ENCODE peak calls at places on chromosomes 16 and 17, in eight cellular contexts. S, E, O, D, U, W, V and L are unnamed samples.
A peak's percentile ranks its signal among the peaks of the same experiment; 100 is the strongest.

GRCh38 chr17:47290870-47291241 is 32.9 kb upstream of the EFCAB13 start:
- DNase-seq in S (no peak), E (no peak), O (no peak), D (no peak), U (no peak), W (no peak), V (no peak), L (no peak)

GRCh38 chr17:67648032-67648761 is 69.5 kb upstream of the NOL11 start:
- DNase-seq in S (no peak), E (no peak), O (no peak), D (no peak), U (no peak), W (no peak), V (no peak), L (no peak)

GRCh38 chr16:85798901-85799496 is 345 bp downstream of the EMC8 start:
- DNase-seq in S (peak; percentile 50), E (no peak), O (no peak), D (no peak), U (no peak), W (peak; percentile 34), V (no peak), L (peak; percentile 10)

GRCh38 chr16:80580109-80580832 is 39.5 kb downstream of the DYNLRB2 start:
- DNase-seq in S (no peak), E (peak; percentile 36), O (no peak), D (no peak), U (no peak), W (no peak), V (no peak), L (peak; percentile 23)

GRCh38 chr17:223723-224471 is 42.4 kb upstream of the DOC2B start:
- DNase-seq in S (no peak), E (no peak), O (no peak), D (peak; percentile 16), U (peak; percentile 32), W (no peak), V (no peak), L (no peak)

GRCh38 chr17:50149425-50150353 is 788 bp downstream of the PPP1R9B start:
- DNase-seq in S (peak; percentile 86), E (no peak), O (peak; percentile 70), D (peak; percentile 69), U (peak; percentile 83), W (peak; percentile 76), V (peak; percentile 78), L (peak; percentile 36)

GRCh38 chr16:87236516-87237115 is 80.6 kb downstream of the C16orf95 start:
- DNase-seq in S (no peak), E (no peak), O (peak; percentile 25), D (no peak), U (no peak), W (no peak), V (no peak), L (no peak)

GRCh38 chr16:86789621-86790051 is 211.3 kb downstream of the FOXL1 start:
- DNase-seq in S (no peak), E (no peak), O (no peak), D (no peak), U (no peak), W (no peak), V (no peak), L (no peak)

GRCh38 chr17:32805029-32805976 is 71.6 kb downstream of the MYO1D start:
- DNase-seq in S (no peak), E (no peak), O (no peak), D (no peak), U (no peak), W (no peak), V (no peak), L (peak; percentile 19)

GRCh38 chr17:81025756-81026155 is 9.2 kb upstream of the BAIAP2 start:
- DNase-seq in S (no peak), E (no peak), O (no peak), D (no peak), U (peak; percentile 71), W (no peak), V (no peak), L (no peak)

GRCh38 chr17:4950757-4951204 is at the start of gene ENO3:
- DNase-seq in S (peak; percentile 45), E (no peak), O (no peak), D (peak; percentile 61), U (peak; percentile 77), W (peak; percentile 64), V (peak; percentile 76), L (no peak)

GRCh38 chr16:84036982-84037425 is 5.6 kb downstream of the SLC38A8 start:
- DNase-seq in S (no peak), E (no peak), O (no peak), D (no peak), U (no peak), W (no peak), V (no peak), L (no peak)

GRCh38 chr16:86305440-86305839 is 204.9 kb upstream of the FOXF1 start:
- DNase-seq in S (no peak), E (no peak), O (no peak), D (no peak), U (no peak), W (no peak), V (no peak), L (no peak)

GRCh38 chr16:31664683-31665482 is 137.2 kb downstream of the AHSP start:
- DNase-seq in S (no peak), E (no peak), O (no peak), D (no peak), U (no peak), W (no peak), V (no peak), L (peak; percentile 25)

GRCh38 chr17:43558805-43559160 is 12.6 kb upstream of the ETV4 start:
- DNase-seq in S (no peak), E (no peak), O (no peak), D (no peak), U (no peak), W (no peak), V (no peak), L (no peak)

GRCh38 chr16:19980866-19981265 is 92.8 kb downstream of the GPR139 start:
- DNase-seq in S (peak; percentile 41), E (no peak), O (no peak), D (no peak), U (no peak), W (no peak), V (peak; percentile 25), L (no peak)

GRCh38 chr17:48505788-48506187 is 25.0 kb downstream of the HOXB1 start:
- DNase-seq in S (peak; percentile 65), E (peak; percentile 9), O (no peak), D (no peak), U (no peak), W (no peak), V (peak; percentile 64), L (peak; percentile 75)

DNA sequence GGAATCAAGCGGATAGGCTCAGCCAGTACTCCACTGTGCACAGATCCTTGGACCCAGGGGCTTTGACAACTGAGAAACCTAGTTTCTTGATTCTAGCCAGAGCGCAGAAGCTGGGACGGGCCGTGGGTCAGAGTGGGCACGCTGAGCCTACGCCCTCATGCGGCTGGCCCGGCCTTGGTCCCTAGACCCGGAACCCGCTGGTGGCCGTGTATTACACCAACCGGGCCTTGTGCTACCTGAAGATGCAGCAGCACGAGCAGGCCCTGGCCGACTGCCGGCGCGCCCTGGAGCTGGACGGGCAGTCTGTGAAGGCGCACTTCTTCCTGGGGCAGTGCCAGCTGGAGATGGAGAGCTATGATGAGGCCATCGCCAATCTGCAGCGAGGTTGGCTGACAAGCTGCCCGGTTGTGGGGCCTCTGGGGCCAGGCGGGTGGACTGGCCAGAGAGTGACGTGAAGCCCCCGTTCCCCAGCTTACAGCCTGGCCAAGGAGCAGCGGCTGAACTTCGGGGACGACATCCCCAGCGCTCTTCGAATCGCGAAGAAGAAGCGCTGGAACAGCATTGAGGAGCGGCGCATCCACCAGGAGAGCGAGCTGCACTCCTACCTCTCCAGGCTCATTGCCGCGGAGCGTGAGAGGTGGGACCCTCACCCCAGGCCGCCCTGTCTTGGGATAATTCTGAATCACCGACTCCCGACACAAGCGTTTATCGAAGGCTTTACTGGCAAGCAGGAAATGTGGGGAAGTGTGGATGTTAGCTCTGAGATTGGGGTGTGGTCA is 946 bp downstream of the STUB1 start:
- DNase-seq in S (peak; percentile 66), E (no peak), O (no peak), D (no peak), U (peak; percentile 89), W (peak; percentile 54), V (peak; percentile 40), L (peak; percentile 17)
- TF ChIP-seq CTCF in S (peak; percentile 14), E (no peak), O (no peak), D (no peak), U (no peak), W (no peak), V (peak; percentile 18), L (peak; percentile 36)

GRCh38 chr16:30474684-30475083 is 2.1 kb downstream of the ITGAL start:
- DNase-seq in S (no peak), E (no peak), O (no peak), D (no peak), U (no peak), W (no peak), V (no peak), L (no peak)

GRCh38 chr16:30478766-30479478 is 6.4 kb downstream of the ITGAL start:
- DNase-seq in S (no peak), E (no peak), O (no peak), D (no peak), U (no peak), W (no peak), V (no peak), L (no peak)

GRCh38 chr16:30473231-30474061 is 904 bp downstream of the ITGAL start:
- DNase-seq in S (no peak), E (no peak), O (no peak), D (peak; percentile 24), U (no peak), W (peak; percentile 15), V (no peak), L (no peak)

GRCh38 chr16:30474062-30474452 is 1.5 kb downstream of the ITGAL start:
- DNase-seq in S (no peak), E (no peak), O (no peak), D (no peak), U (peak; percentile 54), W (peak; percentile 14), V (no peak), L (no peak)

GRCh38 chr16:30476991-30477390 is 4.4 kb downstream of the ITGAL start:
- DNase-seq in S (no peak), E (no peak), O (no peak), D (no peak), U (no peak), W (no peak), V (no peak), L (no peak)
- H3K27me3 ChIP-seq in S (no peaks in the 10 kb centered on the region), E (no peaks in the 10 kb centered on the region), O (peaks cover 39% of the 10 kb centered on the region), D (peaks cover 49% of the 10 kb centered on the region), U (no peaks in the 10 kb centered on the region), W (peaks cover 12% of the 10 kb centered on the region), V (no peaks in the 10 kb centered on the region), L (peaks cover 7% of the 10 kb centered on the region)

DNA sequence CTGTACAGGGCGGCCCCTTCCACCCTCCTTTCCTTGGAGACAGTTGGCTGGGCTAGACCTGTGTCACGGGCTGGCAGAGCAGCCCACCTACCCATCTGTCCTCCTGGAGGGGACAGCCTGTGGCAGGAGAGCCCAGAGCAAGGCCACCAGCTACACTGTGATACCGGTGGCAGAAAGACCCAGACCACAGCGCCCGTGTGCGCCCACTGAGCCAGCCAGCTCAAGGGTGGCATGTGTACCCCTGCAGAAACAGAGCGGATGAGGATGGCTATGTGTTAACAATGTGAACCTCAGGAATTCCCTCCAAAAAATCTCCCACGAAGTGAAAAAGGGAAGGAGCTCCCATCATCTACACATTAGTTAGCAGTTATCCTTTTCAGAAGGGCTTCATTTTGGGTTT is 7.1 kb downstream of the HBQ1 start:
- DNase-seq in S (no peak), E (no peak), O (no peak), D (no peak), U (no peak), W (no peak), V (no peak), L (no peak)
- H3K36me3 ChIP-seq in S (no peaks in the 10 kb centered on the region), E (peaks cover 35% of the 10 kb centered on the region), O (peaks cover 62% of the 10 kb centered on the region), D (peaks cover 51% of the 10 kb centered on the region), U (peaks cover 13% of the 10 kb centered on the region), W (peaks cover 39% of the 10 kb centered on the region), V (peaks cover 37% of the 10 kb centered on the region), L (peaks cover 25% of the 10 kb centered on the region)

GRCh38 chr17:10117581-10118001 is 80.8 kb downstream of the GAS7 start:
- DNase-seq in S (no peak), E (no peak), O (peak; percentile 69), D (no peak), U (no peak), W (no peak), V (no peak), L (no peak)
- TF ChIP-seq CTCF in S (no peak), E (no peak), O (no peak), D (no peak), U (no peak), W (peak; percentile 36), V (no peak), L (no peak)